ENCODE peak calls at places on chromosomes 3 and 15, in eight cellular contexts. P is GOT3; I is T-helper 1 cell; Y is NCI-H1092 treated with DMSO at 0.1 percent for 48 hours; Z is NCI-H2029 treated with DMSO at 0.1 percent for 48 hours; N is pulmonary artery endothelial cell; T is activated CD8-positive, alpha-beta memory T cell treated with anti-CD3 and anti-CD28 coated beads for 4 hours; E is effector memory CD4-positive, alpha-beta T cell. L is an unnamed sample.

GRCh38 chr15:41125063-41125669 is 9.1 kb upstream of the INO80 start:
- DNase-seq in P (no peak), I (no peak), Y (no peak), Z (no peak), N (no peak), T (no peak), E (no peak), L (no peak)

GRCh38 chr15:63372018-63372705 is 9.5 kb downstream of the CA12 start:
- DNase-seq in P (peak), I (no peak), Y (no peak), Z (no peak), N (peak), T (no peak), E (no peak), L (peak)

GRCh38 chr3:161700998-161701397 is 204.4 kb downstream of the OTOL1 start:
- DNase-seq in P (no peak), I (no peak), Y (peak), Z (no peak), N (no peak), T (no peak), E (no peak), L (no peak)

GRCh38 chr3:33541918-33542317 is 101.7 kb upstream of the UBP1 start:
- DNase-seq in P (no peak), I (no peak), Y (no peak), Z (no peak), N (no peak), T (no peak), E (no peak), L (no peak)

GRCh38 chr3:73568371-73568862 is 56.3 kb downstream of the PDZRN3 start:
- DNase-seq in P (no peak), I (no peak), Y (no peak), Z (no peak), N (no peak), T (no peak), E (no peak), L (no peak)

GRCh38 chr3:179452166-179452544 is 885 bp upstream of the GNB4 start:
- DNase-seq in P (no peak), I (no peak), Y (no peak), Z (no peak), N (peak), T (no peak), E (no peak), L (no peak)

GRCh38 chr3:128429275-128429674 is 37.4 kb downstream of the DNAJB8 start:
- DNase-seq in P (no peak), I (no peak), Y (no peak), Z (no peak), N (no peak), T (no peak), E (no peak), L (no peak)

GRCh38 chr15:73265536-73266153 is 103.1 kb downstream of the HCN4 start:
- DNase-seq in P (no peak), I (peak), Y (no peak), Z (no peak), N (no peak), T (peak), E (peak), L (no peak)

GRCh38 chr15:57534279-57534678 is 57.4 kb upstream of the MYZAP start:
- DNase-seq in P (no peak), I (no peak), Y (peak), Z (no peak), N (no peak), T (no peak), E (no peak), L (no peak)

GRCh38 chr15:55389276-55389631 is 18.9 kb downstream of the CCPG1 start:
- DNase-seq in P (no peak), I (no peak), Y (no peak), Z (no peak), N (no peak), T (no peak), E (no peak), L (no peak)

L was measured in thoracic aorta.